ENCODE peak calls at places on chromosomes 13 and 19, in six cellular contexts. K is BJ, C is lower leg skin, H is body of pancreas, T is esophagus muscularis mucosa, Z is upper lobe of right lung. W is an unnamed sample.

GRCh38 chr19:16290692-16291091 is 33.9 kb upstream of the KLF2 start:
- DNase-seq in K (no peak), C (no peak), H (no peak), T (no peak), Z (no peak), W (no peak)

GRCh38 chr13:34462843-34463242 is 479.2 kb upstream of the NBEA start:
- DNase-seq in K (peak; percentile 44), C (no peak), H (no peak), T (no peak), Z (no peak), W (peak; percentile 30)

GRCh38 chr13:45615501-45616101 is at the start of gene ERICH6B:
- DNase-seq in K (no peak), C (no peak), H (no peak), T (no peak), Z (no peak), W (peak; percentile 14)

GRCh38 chr19:43470288-43470687 is 4.9 kb upstream of the LYPD3 start:
- DNase-seq in K (peak; percentile 9), C (no peak), H (no peak), T (no peak), Z (no peak), W (peak; percentile 49)

GRCh38 chr13:23506071-23506820 is 64.0 kb upstream of the TNFRSF19 start:
- DNase-seq in K (no peak), C (no peak), H (no peak), T (no peak), Z (no peak), W (peak; percentile 38)

GRCh38 chr13:40031031-40031430 is 375.6 kb downstream of the COG6 start:
- DNase-seq in K (peak; percentile 47), C (no peak), H (no peak), T (no peak), Z (no peak), W (peak; percentile 80)

GRCh38 chr19:51102991-51103390 is 5.2 kb downstream of the CTU1 start:
- DNase-seq in K (no peak), C (no peak), H (no peak), T (no peak), Z (no peak), W (no peak)

GRCh38 chr19:42303876-42304275 is 1.5 kb upstream of the PAFAH1B3 start:
- DNase-seq in K (no peak), C (no peak), H (no peak), T (no peak), Z (no peak), W (no peak)

GRCh38 chr19:13795595-13796300 is 505 bp downstream of the ZSWIM4 start:
- DNase-seq in K (no peak), C (no peak), H (peak; percentile 45), T (no peak), Z (peak; percentile 75), W (no peak)

GRCh38 chr19:31066385-31066784 is 282.9 kb downstream of the TSHZ3 start:
- DNase-seq in K (peak; percentile 9), C (no peak), H (no peak), T (no peak), Z (no peak), W (peak; percentile 31)

GRCh38 chr13:49300716-49301589 is 53.2 kb downstream of the CDADC1 start:
- DNase-seq in K (no peak), C (no peak), H (peak; percentile 69), T (no peak), Z (no peak), W (peak; percentile 82)

GRCh38 chr13:102555914-102556553 is 40.8 kb upstream of the TPP2 start:
- DNase-seq in K (no peak), C (no peak), H (no peak), T (no peak), Z (no peak), W (peak; percentile 40)

GRCh38 chr13:114132419-114133121 is at the start of gene RASA3:
- DNase-seq in K (no peak), C (peak; percentile 91), H (peak; percentile 79), T (no peak), Z (peak; percentile 86), W (peak; percentile 85)

GRCh38 chr19:58466089-58466759 is 656 bp upstream of the ZNF324 start:
- DNase-seq in K (no peak), C (no peak), H (no peak), T (no peak), Z (no peak), W (no peak)

GRCh38 chr13:106536244-106537034 is 977 bp upstream of the EFNB2 start:
- DNase-seq in K (no peak), C (peak; percentile 97), H (peak; percentile 87), T (peak; percentile 96), Z (peak; percentile 96), W (peak; percentile 86)

GRCh38 chr13:37319041-37319443 is 213.6 kb upstream of the CSNK1A1L start:
- DNase-seq in K (peak; percentile 30), C (no peak), H (no peak), T (no peak), Z (no peak), W (peak; percentile 83)

GRCh38 chr19:51994048-51994644 is 7.5 kb upstream of the ZNF350 start:
- DNase-seq in K (no peak), C (no peak), H (no peak), T (no peak), Z (no peak), W (no peak)

GRCh38 chr19:49642488-49643035 is 553 bp downstream of the SCAF1 start:
- DNase-seq in K (no peak), C (no peak), H (no peak), T (no peak), Z (no peak), W (peak; percentile 24)

GRCh38 chr13:30737511-30738342 is 2.4 kb downstream of the ALOX5AP start:
- DNase-seq in K (no peak), C (no peak), H (no peak), T (no peak), Z (no peak), W (no peak)

GRCh38 chr13:45060062-45060461 is 60.2 kb upstream of the GTF2F2 start:
- DNase-seq in K (no peak), C (no peak), H (no peak), T (no peak), Z (no peak), W (no peak)

GRCh38 chr13:28035146-28035782 is 46.8 kb upstream of the URAD start:
- DNase-seq in K (no peak), C (no peak), H (no peak), T (no peak), Z (no peak), W (no peak)

GRCh38 chr13:29515372-29515771 is 80.1 kb downstream of the SLC7A1 start:
- DNase-seq in K (no peak), C (no peak), H (no peak), T (no peak), Z (no peak), W (no peak)

GRCh38 chr13:29165216-29165615 is 345.1 kb downstream of the MTUS2 start:
- DNase-seq in K (no peak), C (no peak), H (no peak), T (no peak), Z (no peak), W (peak; percentile 9)

GRCh38 chr19:2416321-2417097 is 10.9 kb downstream of the TIMM13 start:
- DNase-seq in K (no peak), C (no peak), H (no peak), T (no peak), Z (no peak), W (no peak)

GRCh38 chr19:10549733-10550132 is 6.0 kb downstream of the ATG4D start:
- DNase-seq in K (no peak), C (no peak), H (no peak), T (no peak), Z (no peak), W (no peak)

GRCh38 chr13:55244991-55245644 is 1895.6 kb upstream of the PRR20A start:
- DNase-seq in K (no peak), C (no peak), H (no peak), T (no peak), Z (no peak), W (no peak)
- TF ChIP-seq CTCF in K (no peak), C (no peak), H (peak; percentile 45), T (no peak), Z (no peak), W (no peak)

DNA sequence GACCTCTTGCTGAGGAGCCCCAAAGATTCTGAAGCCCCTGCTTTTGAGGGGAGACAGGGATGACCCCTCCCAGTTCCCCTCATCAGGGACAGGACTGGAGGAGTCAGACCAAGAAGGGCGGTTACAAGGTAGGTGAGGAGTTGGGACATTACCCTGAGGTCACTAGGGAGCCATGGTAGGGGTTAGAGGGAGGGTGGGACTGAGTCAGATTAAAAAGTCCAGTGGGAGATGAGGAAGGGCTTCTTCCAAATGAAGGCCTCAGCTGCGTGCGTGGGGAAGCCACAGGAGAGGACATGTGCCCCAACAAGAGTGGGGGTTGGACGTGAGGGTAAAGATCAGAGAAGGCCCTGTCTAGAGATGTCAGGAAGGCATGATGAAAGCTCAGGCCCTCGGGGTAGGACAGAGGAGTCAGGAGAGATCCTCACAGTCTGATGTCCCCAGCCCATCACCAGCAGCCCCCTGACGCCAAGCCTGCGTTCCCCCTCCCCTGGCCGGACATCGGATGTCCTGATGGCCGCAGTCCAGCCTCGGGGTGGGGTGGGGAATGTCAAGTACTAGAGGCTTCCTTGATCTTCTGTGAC is 6.4 kb upstream of the MFSD12 start:
- DNase-seq in K (no peak), C (no peak), H (no peak), T (no peak), Z (no peak), W (no peak)
- H3K4me3 ChIP-seq in K (no peak overlapping the region), C (no peak overlapping the region), H (no peak overlapping the region), T (no peak overlapping the region), Z (no peak overlapping the region), W (no peak overlapping the region)

GRCh38 chr19:46076031-46076880 is 35.5 kb upstream of the IGFL4 start:
- DNase-seq in K (no peak), C (no peak), H (no peak), T (no peak), Z (no peak), W (no peak)
- TF ChIP-seq CTCF in K (no peak), C (no peak), H (no peak), T (no peak), Z (no peak), W (no peak)

GRCh38 chr19:18174983-18175382 is 1.4 kb downstream of the IFI30 start:
- DNase-seq in K (no peak), C (no peak), H (no peak), T (no peak), Z (no peak), W (no peak)
- H3K4me3 ChIP-seq in K (no peak overlapping the region), C (no peak overlapping the region), H (no peak overlapping the region), T (peak overlapping the region; percentile 68), Z (peak overlapping the region; percentile 77), W (no peak overlapping the region)

GRCh38 chr13:94825507-94825906 is 113.2 kb upstream of the SOX21 start:
- DNase-seq in K (no peak), C (no peak), H (peak; percentile 32), T (no peak), Z (no peak), W (peak; percentile 51)
- TF ChIP-seq CTCF in K (no peak), C (no peak), H (no peak), T (no peak), Z (no peak), W (no peak)

GRCh38 chr13:20465218-20465879 is 60.3 kb downstream of the CRYL1 start:
- DNase-seq in K (no peak), C (no peak), H (no peak), T (peak; percentile 62), Z (no peak), W (no peak)
- H3K4me3 ChIP-seq in K (no peak overlapping the region), C (no peak overlapping the region), H (no peak overlapping the region), T (no peak overlapping the region), Z (no peak overlapping the region), W (peak overlapping the region; percentile 18)

W was measured in fibroblast of villous mesenchyme.